ENCODE peak calls at places on chromosome 22, in six cellular contexts. U, W, N, P, R and M are unnamed samples.

GRCh38 chr22:32958021-32958420 is 100.2 kb downstream of the SYN3 start:
- DNase-seq in U (no peak), N (no peak), R (no peak), P (no peak), W (no peak), M (no peak)

GRCh38 chr22:27270818-27271510 is 530.6 kb downstream of the MN1 start:
- DNase-seq in U (peak), P (no peak), W (no peak), N (no peak), R (no peak), M (no peak)

GRCh38 chr22:39219071-39220050 is 25.4 kb downstream of the PDGFB start:
- DNase-seq in W (no peak), U (no peak), R (no peak), P (no peak), N (no peak), M (peak)

GRCh38 chr22:19659805-19660345 is 54.4 kb upstream of the SEPTIN5 start:
- DNase-seq in N (no peak), R (no peak), W (no peak), P (no peak), U (no peak), M (peak)

GRCh38 chr22:24984122-24984521 is 31.6 kb downstream of the KIAA1671 start:
- DNase-seq in W (no peak), U (no peak), P (no peak), R (no peak), N (no peak), M (no peak)

GRCh38 chr22:23153994-23154393 is 8.7 kb downstream of the RAB36 start:
- DNase-seq in U (no peak), P (no peak), R (no peak), W (no peak), N (no peak), M (no peak)

GRCh38 chr22:48535868-48536690 is 1291.6 kb downstream of the BRD1 start:
- DNase-seq in W (no peak), N (no peak), P (no peak), U (no peak), R (no peak), M (no peak)

GRCh38 chr22:44622685-44623084 is 79.3 kb upstream of the PRR5 start:
- DNase-seq in W (no peak), N (no peak), P (no peak), U (no peak), R (no peak), M (no peak)

GRCh38 chr22:49667236-49667635 is 160.4 kb downstream of the BRD1 start:
- DNase-seq in N (no peak), W (peak), P (no peak), U (no peak), R (no peak), M (no peak)

GRCh38 chr22:29030016-29030617 is 31.5 kb downstream of the C22orf31 start:
- DNase-seq in R (peak), N (peak), W (no peak), U (peak), P (no peak), M (no peak)

GRCh38 chr22:36244522-36245391 is 5.4 kb upstream of the APOL2 start:
- DNase-seq in N (peak), R (peak), U (peak), P (no peak), W (no peak), M (no peak)

GRCh38 chr22:46826438-46826837 is 64.0 kb downstream of the TBC1D22A start:
- DNase-seq in W (no peak), N (no peak), R (no peak), U (no peak), P (no peak), M (no peak)

GRCh38 chr22:40743740-40744139 is 64.5 kb downstream of the MCHR1 start:
- DNase-seq in N (no peak), R (no peak), P (no peak), U (no peak), W (no peak), M (no peak)

GRCh38 chr22:46684706-46685105 is 53.3 kb downstream of the CERK start:
- DNase-seq in R (no peak), U (no peak), P (no peak), W (peak), N (no peak), M (no peak)

GRCh38 chr22:38674888-38675287 is 6.9 kb upstream of the TOMM22 start:
- DNase-seq in P (no peak), U (peak), W (no peak), N (no peak), R (no peak), M (no peak)

GRCh38 chr22:10741210-10741609 is 4786.8 kb upstream of the OR11H1 start:
- DNase-seq in U (no peak), P (no peak), W (no peak), N (no peak), R (no peak), M (no peak)

GRCh38 chr22:20174785-20175596 is 24.1 kb upstream of the CCDC188 start:
- DNase-seq in R (peak), P (no peak), N (no peak), W (no peak), U (peak), M (no peak)

GRCh38 chr22:17250380-17251129 is 31.3 kb upstream of the ADA2 start:
- DNase-seq in U (no peak), N (no peak), P (no peak), R (no peak), W (no peak), M (no peak)

GRCh38 chr22:50329236-50329635 is 2.4 kb upstream of the DENND6B start:
- DNase-seq in P (no peak), R (peak), N (peak), W (no peak), U (peak), M (no peak)

GRCh38 chr22:29635734-29636357 is 32.4 kb downstream of the NF2 start:
- DNase-seq in R (peak), P (no peak), U (peak), N (peak), W (peak), M (no peak)

GRCh38 chr22:47337161-47337621 is 574.7 kb downstream of the TBC1D22A start:
- DNase-seq in N (peak), P (no peak), W (no peak), U (peak), R (peak), M (no peak)

GRCh38 chr22:41534219-41534618 is 10.1 kb downstream of the POLR3H start:
- DNase-seq in N (no peak), W (no peak), U (no peak), R (no peak), P (no peak), M (no peak)

GRCh38 chr22:43396934-43397457 is 14.8 kb upstream of the MPPED1 start:
- DNase-seq in U (no peak), R (no peak), W (no peak), P (no peak), N (no peak), M (no peak)

GRCh38 chr22:30754971-30755759 is 60.5 kb downstream of the OSBP2 start:
- DNase-seq in R (peak), N (peak), P (peak), W (peak), U (peak), M (no peak)

GRCh38 chr22:25488244-25489020 is 76.0 kb upstream of the GRK3 start:
- DNase-seq in W (no peak), P (peak), N (peak), U (peak), R (peak), M (no peak)

GRCh38 chr22:31846161-31847115 is 92.6 kb downstream of the DEPDC5 start:
- DNase-seq in N (peak), U (peak), R (peak), P (no peak), W (peak), M (no peak)

GRCh38 chr22:29695129-29695926 is 24.5 kb upstream of the CABP7 start:
- DNase-seq in W (no peak), N (no peak), P (no peak), R (no peak), U (no peak), M (no peak)

GRCh38 chr22:39574779-39575551 is 4.4 kb downstream of the CACNA1I start:
- DNase-seq in P (no peak), U (peak), N (peak), W (no peak), R (peak), M (no peak)

GRCh38 chr22:27105142-27106025 is 448.0 kb downstream of the MIAT start:
- DNase-seq in R (peak), P (no peak), N (peak), U (peak), W (no peak), M (peak)